ENCODE peak calls at places on chromosome 7, in five cellular contexts. G is K562, C is GM12892, Y is HepG2, V is GM12878. O is an unnamed sample.

GRCh38 chr7:116180302-116180701 is 30.0 kb upstream of the TES start:
- DNase-seq in C (peak; percentile 11), V (no peak), G (peak; percentile 39), Y (peak; percentile 31), O (peak; percentile 19)

GRCh38 chr7:91164948-91165845 is 99.0 kb upstream of the FZD1 start:
- DNase-seq in G (no peak), Y (no peak), C (no peak), V (peak; percentile 24), O (peak; percentile 13)

GRCh38 chr7:112938895-112939588 is 147.6 kb downstream of the GPR85 start:
- DNase-seq in Y (peak; percentile 5), G (peak; percentile 56), V (no peak), C (peak; percentile 8), O (peak; percentile 6)

GRCh38 chr7:151658778-151659177 is 139.1 kb upstream of the RHEB start:
- DNase-seq in Y (no peak), V (no peak), G (no peak), C (no peak), O (no peak)

GRCh38 chr7:157444011-157444842 is 107.4 kb downstream of the DNAJB6 start:
- DNase-seq in V (no peak), G (no peak), C (no peak), Y (no peak), O (no peak)

GRCh38 chr7:106486331-106486730 is 174.6 kb downstream of the CCDC71L start:
- DNase-seq in G (no peak), V (no peak), Y (no peak), C (no peak), O (no peak)

GRCh38 chr7:46764100-46764941 is 817.6 kb downstream of the TNS3 start:
- DNase-seq in G (no peak), V (peak; percentile 5), C (no peak), Y (no peak), O (no peak)

GRCh38 chr7:90720970-90721768 is 125.0 kb downstream of the CDK14 start:
- DNase-seq in G (no peak), C (no peak), Y (peak; percentile 53), V (no peak), O (no peak)

GRCh38 chr7:41969713-41970112 is 266.8 kb upstream of the INHBA start:
- DNase-seq in G (no peak), Y (no peak), C (no peak), V (no peak), O (no peak)

GRCh38 chr7:47556511-47557180 is 25.3 kb downstream of the TNS3 start:
- DNase-seq in G (no peak), C (no peak), V (no peak), Y (no peak), O (no peak)

GRCh38 chr7:157484411-157485081 is 147.7 kb downstream of the DNAJB6 start:
- DNase-seq in C (no peak), Y (no peak), G (no peak), V (no peak), O (no peak)

GRCh38 chr7:151104411-151105235 is 18.3 kb downstream of the AGAP3 start:
- DNase-seq in Y (no peak), C (no peak), V (no peak), G (no peak), O (no peak)

GRCh38 chr7:118525020-118525419 is 300.5 kb downstream of the ANKRD7 start:
- DNase-seq in C (no peak), G (no peak), Y (no peak), V (no peak), O (no peak)

GRCh38 chr7:1922071-1922869 is 252.2 kb downstream of the ELFN1 start:
- DNase-seq in V (no peak), Y (no peak), C (no peak), G (no peak), O (no peak)
- TF ChIP-seq TAF1 in V (no peak), Y (no peak), C (no peak), G (no peak), O (no peak)

DNA sequence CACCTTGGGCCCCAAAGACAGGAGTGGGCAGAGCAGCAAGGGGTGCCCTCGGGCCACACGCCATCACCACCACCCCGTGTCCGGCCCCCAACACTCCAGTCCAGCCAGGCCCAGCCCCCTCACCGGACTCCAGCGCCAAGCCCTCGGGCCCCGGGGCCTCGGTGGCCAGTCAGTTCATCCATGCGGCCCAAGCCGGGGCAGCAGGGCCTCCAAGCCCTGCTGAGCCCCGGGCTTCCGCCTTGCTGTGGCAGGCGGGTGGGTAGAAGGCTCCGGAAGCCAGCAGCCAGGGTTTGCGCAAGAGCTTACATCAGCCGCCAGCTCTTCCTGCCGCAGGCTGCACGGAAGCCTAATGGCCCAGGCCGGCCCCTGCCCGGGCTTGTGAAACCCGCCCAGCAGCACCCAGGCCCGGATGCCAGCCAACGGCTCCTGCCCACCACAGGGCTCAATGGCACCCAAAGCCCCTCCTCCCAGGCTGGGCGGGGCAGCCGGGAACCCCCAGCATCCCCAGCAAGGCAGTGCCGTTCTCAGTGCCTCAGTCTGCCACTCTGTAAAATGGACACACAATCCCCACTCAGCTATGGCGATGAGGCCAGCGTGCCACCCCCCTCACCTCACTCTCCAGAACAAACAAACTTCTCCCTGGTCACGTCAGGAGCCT is 26.5 kb downstream of the TNRC18 start:
- DNase-seq in Y (peak; percentile 29), C (peak; percentile 98), V (peak; percentile 77), G (no peak), O (peak; percentile 98)
- TF ChIP-seq POLR2A in Y (no peak), C (peak; percentile 85), V (peak; percentile 82), G (no peak), O (peak; percentile 82)

GRCh38 chr7:155206286-155207020 is 91.2 kb upstream of the INSIG1 start:
- DNase-seq in C (peak; percentile 55), V (peak; percentile 80), Y (no peak), G (peak; percentile 78), O (peak; percentile 56)

GRCh38 chr7:155203882-155204691 is 93.6 kb upstream of the INSIG1 start:
- DNase-seq in Y (no peak), G (no peak), C (no peak), V (no peak), O (no peak)

GRCh38 chr7:155207335-155208002 is 90.2 kb upstream of the INSIG1 start:
- DNase-seq in G (no peak), Y (no peak), V (no peak), C (no peak), O (no peak)

GRCh38 chr7:155204744-155205367 is 92.8 kb upstream of the INSIG1 start:
- DNase-seq in G (no peak), V (no peak), C (no peak), Y (no peak), O (no peak)

GRCh38 chr7:155205368-155206285 is 92.1 kb upstream of the INSIG1 start:
- DNase-seq in V (peak; percentile 99), G (peak; percentile 100), Y (no peak), C (peak; percentile 82), O (peak; percentile 90)
- TF ChIP-seq POLR2AphosphoS5 in V (peak; percentile 92), G (peak; percentile 74), Y (no peak), C (peak; percentile 77), O (peak; percentile 89)

GRCh38 chr7:20798081-20798693 is 11.5 kb upstream of the SP8 start:
- DNase-seq in Y (no peak), G (peak; percentile 92), V (no peak), C (peak; percentile 65), O (peak; percentile 64)

GRCh38 chr7:20795881-20796280 is 9.2 kb upstream of the SP8 start:
- DNase-seq in C (no peak), V (no peak), G (no peak), Y (no peak), O (no peak)

GRCh38 chr7:20796565-20796964 is 9.9 kb upstream of the SP8 start:
- DNase-seq in Y (no peak), V (no peak), G (no peak), C (no peak), O (no peak)

GRCh38 chr7:20798694-20799121 is 12.0 kb upstream of the SP8 start:
- DNase-seq in C (no peak), V (no peak), G (no peak), Y (no peak), O (no peak)

GRCh38 chr7:20797174-20798080 is 10.7 kb upstream of the SP8 start:
- DNase-seq in V (no peak), C (no peak), G (no peak), Y (no peak), O (no peak)
- TF ChIP-seq TAF1 in V (no peak), C (no peak), G (no peak), Y (no peak), O (no peak)

GRCh38 chr7:22675917-22676343 is 51.1 kb upstream of the IL6 start:
- DNase-seq in Y (no peak), V (no peak), G (no peak), C (no peak), O (no peak)
- TF ChIP-seq POLR2A in Y (no peak), V (no peak), G (no peak), C (no peak), O (no peak)

DNA sequence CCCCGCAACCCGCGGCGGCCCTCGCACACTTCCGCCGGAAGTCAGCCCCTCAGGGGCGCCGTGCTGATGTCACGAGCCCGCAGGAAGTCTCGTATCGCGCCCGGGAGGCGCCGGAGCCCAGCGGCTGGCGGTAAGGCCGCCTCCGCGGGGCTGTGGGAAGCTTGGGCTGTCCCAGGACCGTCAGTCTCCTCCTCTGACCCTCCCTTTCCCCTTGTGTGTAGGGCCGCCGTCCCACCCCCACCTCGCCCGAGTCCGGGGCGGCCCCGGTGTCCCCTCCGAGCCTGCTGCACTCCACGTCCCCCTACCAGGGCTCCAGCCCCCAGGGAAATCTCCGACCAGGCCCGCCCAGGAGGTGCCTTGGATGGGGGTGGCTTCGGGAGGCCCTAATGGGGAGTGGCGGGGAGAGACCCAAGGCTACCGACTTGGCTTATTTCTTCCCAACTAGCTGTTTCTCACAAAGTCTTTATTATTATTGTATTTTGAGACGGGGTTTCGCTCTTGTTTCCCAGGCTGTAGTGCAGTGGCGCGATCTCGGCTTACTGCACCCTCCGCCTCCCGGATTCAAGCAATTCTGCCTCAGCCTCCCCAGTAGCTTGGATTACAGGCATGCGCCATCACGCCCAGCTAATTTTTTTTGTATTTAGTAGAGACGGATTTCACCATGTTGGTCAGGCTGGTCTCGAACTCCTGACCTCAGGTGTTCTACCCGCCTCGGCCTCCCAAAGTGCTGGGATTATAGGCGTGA is at the start of gene ZDHHC4:
- DNase-seq in Y (peak; percentile 87), G (peak; percentile 95), C (peak; percentile 99), V (peak; percentile 61), O (peak; percentile 98)
- TF ChIP-seq POLR2AphosphoS5 in Y (peak; percentile 86), G (peak; percentile 91), C (peak; percentile 85), V (peak; percentile 92), O (peak; percentile 85)

DNA sequence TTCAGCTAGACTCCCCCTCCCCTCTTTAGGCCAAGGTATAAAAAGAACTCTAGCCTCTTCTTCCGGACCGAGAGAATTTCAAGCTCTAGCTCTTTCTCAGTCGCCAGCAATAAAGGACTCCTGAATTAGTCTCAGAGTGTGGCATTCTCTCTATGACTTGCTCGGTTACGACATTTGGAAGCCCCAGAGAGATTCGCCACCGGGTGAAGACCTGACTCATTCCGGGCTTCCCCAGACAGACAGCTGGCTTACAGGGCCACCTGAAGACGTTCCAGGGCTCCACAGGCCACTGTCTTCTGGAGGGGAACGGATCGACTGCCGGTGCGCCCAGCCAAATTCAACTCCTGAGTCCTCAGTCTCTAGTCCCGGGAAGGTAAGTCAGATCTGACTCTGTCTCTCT is at the start of gene AKR1B15:
- DNase-seq in C (peak; percentile 46), G (no peak), Y (no peak), V (peak; percentile 62), O (peak; percentile 21)
- TF ChIP-seq TAF1 in C (no peak), G (no peak), Y (no peak), V (no peak), O (no peak)

O was measured in GM12891.